ENCODE peak calls at places on chromosomes 4 and X, in eight cellular contexts. O is aorta, S is WERI-Rb-1, T is SJSA1, U is colonic mucosa, L is astrocyte of the spinal cord, E is breast epithelium, C is SK-N-MC. Z is an unnamed sample.
A peak's percentile ranks its signal among the peaks of the same experiment; 100 is the strongest.

GRCh38 chr4:164109517-164109916 is 615.0 kb downstream of the TMA16 start:
- DNase-seq in T (no peak), U (no peak), E (no peak), S (no peak), C (no peak), L (no peak), O (no peak), Z (no peak)

GRCh38 chrX:9356846-9357245 is 108.0 kb upstream of the TBL1X start:
- DNase-seq in O (no peak), C (no peak), T (no peak), S (no peak), L (no peak), E (no peak), U (no peak), Z (no peak)

GRCh38 chr4:145732416-145732815 is 52.5 kb downstream of the C4orf51 start:
- DNase-seq in U (peak; percentile 25), L (no peak), E (no peak), T (no peak), C (no peak), O (no peak), S (no peak), Z (no peak)

GRCh38 chr4:15349426-15349825 is 78.4 kb upstream of the C1QTNF7 start:
- DNase-seq in C (no peak), T (no peak), O (no peak), S (no peak), L (peak; percentile 29), E (no peak), U (no peak), Z (no peak)

GRCh38 chr4:13325744-13326143 is 158.4 kb downstream of the RAB28 start:
- DNase-seq in O (no peak), T (no peak), C (no peak), U (no peak), S (no peak), L (no peak), E (no peak), Z (no peak)

GRCh38 chr4:972651-973424 is 531 bp downstream of the DGKQ start:
- DNase-seq in T (no peak), U (peak; percentile 55), O (no peak), E (no peak), L (no peak), S (no peak), C (no peak), Z (no peak)

GRCh38 chr4:154416183-154416543 is 75.4 kb downstream of the DCHS2 start:
- DNase-seq in E (no peak), O (no peak), L (no peak), C (no peak), U (peak; percentile 24), S (peak; percentile 51), T (no peak), Z (peak; percentile 33)

GRCh38 chr4:69054578-69055200 is 41.6 kb upstream of the UGT2B7 start:
- DNase-seq in T (no peak), L (peak; percentile 84), S (no peak), O (no peak), E (no peak), U (no peak), C (no peak), Z (no peak)

GRCh38 chrX:72027914-72028307 is 103.8 kb downstream of the RTL5 start:
- DNase-seq in U (no peak), C (no peak), O (no peak), T (no peak), S (no peak), E (no peak), L (no peak), Z (no peak)
- H3K4me3 ChIP-seq in U (no peak overlapping the region), C (no peak overlapping the region), O (no peak overlapping the region), T (no peak overlapping the region), S (no peak overlapping the region), E (peak overlapping the region; percentile 25), L (peak overlapping the region; percentile 20), Z (no peak overlapping the region)

GRCh38 chrX:130082244-130083106 is 27.8 kb downstream of the ELF4 start:
- DNase-seq in S (no peak), O (peak; percentile 82), T (peak; percentile 82), U (no peak), E (no peak), L (no peak), C (no peak), Z (peak; percentile 22)

GRCh38 chrX:130081421-130082045 is 28.8 kb downstream of the ELF4 start:
- DNase-seq in E (no peak), S (peak; percentile 70), C (no peak), O (no peak), U (no peak), T (no peak), L (no peak), Z (no peak)

GRCh38 chrX:130084651-130085237 is 25.6 kb downstream of the ELF4 start:
- DNase-seq in C (no peak), U (no peak), S (no peak), O (no peak), L (no peak), E (no peak), T (no peak), Z (no peak)

GRCh38 chrX:130083656-130084382 is 26.5 kb downstream of the ELF4 start:
- DNase-seq in U (no peak), C (no peak), T (no peak), L (no peak), S (no peak), O (no peak), E (no peak), Z (no peak)

GRCh38 chrX:130083107-130083490 is 27.2 kb downstream of the ELF4 start:
- DNase-seq in L (no peak), U (no peak), S (no peak), C (no peak), E (no peak), O (no peak), T (peak; percentile 47), Z (no peak)
- H3K4me3 ChIP-seq in L (no peak overlapping the region), U (no peak overlapping the region), S (no peak overlapping the region), C (no peak overlapping the region), E (no peak overlapping the region), O (no peak overlapping the region), T (no peak overlapping the region), Z (no peak overlapping the region)

DNA sequence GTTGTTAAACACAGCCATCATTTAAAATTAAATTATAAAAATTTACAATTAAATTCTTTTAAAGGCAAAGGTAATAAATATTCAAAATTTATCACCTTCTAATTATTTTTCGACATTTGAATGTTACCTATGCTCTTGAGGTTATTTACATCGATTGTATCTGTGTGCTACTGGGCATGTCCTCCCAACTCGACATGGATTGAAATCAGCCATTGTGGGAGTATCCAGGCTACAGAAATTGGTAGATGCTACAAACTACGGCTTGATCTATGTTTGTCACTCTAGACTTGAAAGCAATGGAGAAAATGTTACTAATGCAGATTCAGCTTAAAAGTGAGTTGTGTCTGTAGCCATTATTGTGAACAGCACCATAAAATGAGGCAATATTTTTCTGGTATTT is 2.5 kb upstream of the VBP1 start:
- DNase-seq in L (no peak), E (no peak), O (no peak), C (no peak), U (no peak), T (no peak), S (no peak), Z (no peak)
- H3K4me3 ChIP-seq in L (no peak overlapping the region), E (no peak overlapping the region), O (no peak overlapping the region), C (no peak overlapping the region), U (no peak overlapping the region), T (no peak overlapping the region), S (no peak overlapping the region), Z (no peak overlapping the region)

GRCh38 chrX:41084044-41084359 is 1.2 kb upstream of the USP9X start:
- DNase-seq in O (no peak), S (no peak), C (no peak), T (no peak), U (no peak), E (no peak), L (no peak), Z (no peak)
- H3K4me3 ChIP-seq in O (peak overlapping the region; percentile 41), S (peak overlapping the region; percentile 78), C (peak overlapping the region; percentile 94), T (peak overlapping the region; percentile 83), U (peak overlapping the region; percentile 93), E (peak overlapping the region; percentile 97), L (peak overlapping the region; percentile 95), Z (peak overlapping the region; percentile 77)

GRCh38 chr4:88792268-88792781 is 94.7 kb upstream of the NAP1L5 start:
- DNase-seq in O (no peak), E (no peak), U (no peak), L (peak; percentile 79), C (no peak), S (no peak), T (no peak), Z (no peak)
- H3K4me3 ChIP-seq in O (no peak overlapping the region), E (no peak overlapping the region), U (no peak overlapping the region), L (no peak overlapping the region), C (no peak overlapping the region), S (no peak overlapping the region), T (no peak overlapping the region), Z (no peak overlapping the region)

Z was measured in testis.